ENCODE peak calls at places on chromosomes 13 and 19, in four cellular contexts. R is heart right ventricle, W is cardiac muscle cell, K is foreskin fibroblast. Y is an unnamed sample.

GRCh38 chr19:53782698-53783097 is 41.4 kb downstream of the NLRP12 start:
- DNase-seq in R (no peak), W (no peak), K (no peak), Y (no peak)

GRCh38 chr13:29165840-29166239 is 345.7 kb downstream of the MTUS2 start:
- DNase-seq in R (no peak), W (no peak), K (no peak), Y (no peak)

GRCh38 chr19:29665826-29666633 is 769 bp downstream of the PLEKHF1 start:
- DNase-seq in R (peak), W (peak), K (peak), Y (no peak)

GRCh38 chr19:28521614-28522544 is 691.1 kb downstream of the UQCRFS1 start:
- DNase-seq in R (no peak), W (no peak), K (no peak), Y (no peak)

GRCh38 chr13:105642511-105642958 is 892.9 kb downstream of the EFNB2 start:
- DNase-seq in R (no peak), W (no peak), K (peak), Y (no peak)

GRCh38 chr19:35592226-35592625 is 6.3 kb downstream of the PMIS2 start:
- DNase-seq in R (no peak), W (peak), K (peak), Y (no peak)

GRCh38 chr13:42266464-42266863 is 5.5 kb upstream of the AKAP11 start:
- DNase-seq in R (peak), W (peak), K (peak), Y (peak)

GRCh38 chr19:35845215-35846037 is 6.9 kb downstream of the NPHS1 start:
- DNase-seq in R (no peak), W (no peak), K (peak), Y (no peak)

GRCh38 chr13:21232196-21232595 is 55.7 kb downstream of the MRPL57 start:
- DNase-seq in R (no peak), W (peak), K (peak), Y (no peak)

GRCh38 chr13:41411536-41411935 is 45.8 kb upstream of the RGCC start:
- DNase-seq in R (peak), W (peak), K (peak), Y (peak)

GRCh38 chr19:24166055-24166454 is 79.1 kb downstream of the ZNF254 start:
- DNase-seq in R (no peak), W (peak), K (peak), Y (no peak)

GRCh38 chr19:17872251-17873001 is 681 bp downstream of the SLC5A5 start:
- DNase-seq in R (no peak), W (no peak), K (no peak), Y (no peak)

GRCh38 chr19:17616961-17617806 is 61.7 kb downstream of the COLGALT1 start:
- DNase-seq in R (no peak), W (peak), K (no peak), Y (no peak)

GRCh38 chr13:86601351-86601750 is 802.1 kb upstream of the SLITRK6 start:
- DNase-seq in R (no peak), W (no peak), K (no peak), Y (no peak)

GRCh38 chr13:78689011-78689410 is 30.1 kb upstream of the OBI1 start:
- DNase-seq in R (no peak), W (peak), K (no peak), Y (no peak)

GRCh38 chr19:33622809-33623511 is 1.2 kb downstream of the CHST8 start:
- DNase-seq in R (no peak), W (no peak), K (peak), Y (no peak)

GRCh38 chr19:19464339-19465098 is 50.8 kb downstream of the TSSK6 start:
- DNase-seq in R (no peak), W (peak), K (peak), Y (no peak)

GRCh38 chr13:32530841-32531253 is 7.7 kb downstream of the N4BP2L2 start:
- DNase-seq in R (peak), W (peak), K (peak), Y (peak)

GRCh38 chr13:33937373-33938087 is 119.6 kb downstream of the RFC3 start:
- DNase-seq in R (no peak), W (no peak), K (no peak), Y (no peak)

GRCh38 chr19:40673377-40673776 is 17.1 kb downstream of the NUMBL start:
- DNase-seq in R (no peak), W (no peak), K (no peak), Y (no peak)

GRCh38 chr13:98653471-98653985 is 76.6 kb upstream of the STK24 start:
- DNase-seq in R (peak), W (peak), K (peak), Y (peak)

GRCh38 chr19:6064016-6064702 is 46.1 kb downstream of the RFX2 start:
- DNase-seq in R (no peak), W (no peak), K (no peak), Y (no peak)

GRCh38 chr19:43525836-43526771 is 897 bp downstream of the ETHE1 start:
- DNase-seq in R (no peak), W (no peak), K (peak), Y (no peak)

DNA sequence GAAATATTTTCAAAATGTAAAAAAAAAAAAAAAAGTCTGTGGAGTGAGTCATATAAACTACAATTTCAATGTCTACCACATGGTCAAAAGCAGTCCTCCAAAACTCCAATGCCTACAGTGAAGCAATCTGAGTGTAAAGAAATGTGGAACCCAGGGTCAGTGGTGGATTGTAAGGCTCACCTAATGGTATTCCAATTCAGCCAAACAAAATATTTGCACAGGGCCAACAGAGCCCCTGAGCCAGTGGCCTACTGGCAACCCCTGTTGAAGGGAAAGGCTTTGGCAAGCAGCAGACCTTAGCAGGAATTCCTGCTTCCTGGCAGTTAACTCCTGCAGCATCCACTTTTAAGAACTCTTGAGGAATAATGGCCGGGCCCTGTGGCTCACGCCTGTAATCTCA is 3.4 kb downstream of the DNMT1 start:
- DNase-seq in R (peak), W (peak), K (peak), Y (peak)
- H3K4me3 ChIP-seq in R (no peak), W (no peak), K (no peak), Y (no peak)

GRCh38 chr13:20193924-20194631 is 1.3 kb upstream of the GJB2 start:
- DNase-seq in R (no peak), W (no peak), K (no peak), Y (no peak)
- H3K4me3 ChIP-seq in R (no peak), W (peak), K (no peak), Y (no peak)

GRCh38 chr19:3818918-3819317 is 32.7 kb upstream of the MATK start:
- DNase-seq in R (no peak), W (no peak), K (no peak), Y (no peak)

GRCh38 chr19:3819989-3820388 is 33.8 kb upstream of the MATK start:
- DNase-seq in R (no peak), W (no peak), K (no peak), Y (no peak)

GRCh38 chr19:3816566-3817218 is 30.5 kb upstream of the MATK start:
- DNase-seq in R (no peak), W (no peak), K (no peak), Y (no peak)

GRCh38 chr19:3817761-3818160 is 31.6 kb upstream of the MATK start:
- DNase-seq in R (no peak), W (no peak), K (no peak), Y (no peak)

DNA sequence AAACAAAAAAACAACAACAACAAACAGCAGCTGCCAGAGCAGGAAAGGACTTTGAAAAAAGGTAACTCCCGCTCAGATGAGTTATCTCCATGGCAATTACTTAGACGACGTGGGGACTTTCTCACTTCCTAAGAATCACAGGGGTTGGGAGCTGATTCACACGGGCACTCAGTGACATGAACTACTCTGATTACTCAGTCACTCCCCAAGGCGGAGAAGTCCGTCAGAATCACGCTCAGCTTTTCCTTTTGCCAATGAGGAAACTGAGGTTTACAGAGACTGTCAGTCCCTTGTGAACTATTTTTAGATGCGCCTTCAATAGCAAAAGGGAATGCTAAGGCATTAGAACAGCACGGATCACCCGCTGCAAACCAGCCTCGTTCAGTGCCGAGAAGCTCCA is 32.3 kb upstream of the MATK start:
- DNase-seq in R (no peak), W (peak), K (peak), Y (no peak)
- H3K4me3 ChIP-seq in R (no peak), W (no peak), K (no peak), Y (no peak)

GRCh38 chr19:1846517-1847205 is 1.6 kb downstream of the REXO1 start:
- DNase-seq in R (no peak), W (no peak), K (no peak), Y (no peak)
- H3K4me3 ChIP-seq in R (peak), W (peak), K (peak), Y (peak)

DNA sequence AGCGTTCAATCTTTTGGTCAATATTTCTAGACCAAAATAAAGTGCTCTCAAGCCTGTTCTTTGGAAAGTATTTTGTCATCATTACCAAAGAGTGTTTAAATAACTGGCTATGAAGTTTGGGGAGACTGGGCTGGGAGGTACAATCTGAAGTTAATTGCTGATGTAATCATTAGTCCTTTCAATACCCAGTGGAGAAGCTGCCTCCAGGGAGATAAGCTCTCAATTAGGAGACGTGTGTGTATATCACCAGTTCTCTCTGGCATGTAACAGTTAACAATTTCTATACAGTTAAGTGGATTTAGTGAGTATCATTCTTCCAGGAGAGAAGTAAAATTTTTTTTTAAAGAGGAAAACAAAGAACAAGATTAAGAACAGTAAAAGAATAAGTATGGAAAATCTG is 1.4 kb downstream of the COL4A1 start:
- DNase-seq in R (no peak), W (no peak), K (no peak), Y (no peak)
- H3K4me3 ChIP-seq in R (peak), W (peak), K (peak), Y (peak)

Y was measured in AG04449.